ENCODE peak calls at places on chromosomes 4 and X, in nine cellular contexts. One of them, this sample, is unnamed.

GRCh38 chrX:135345328-135345645 is 36.0 kb downstream of the ETDC start:
- DNase-seq in mesenchymal stem cell: peak
- DNase-seq in cardiac muscle cell: peak
- DNase-seq in GM10248: no peak
- DNase-seq in WTC11: no peak
- DNase-seq in astrocyte of the spinal cord: peak
- DNase-seq in fibroblast of the aortic adventitia: peak
- DNase-seq in suprapubic skin: no peak
- DNase-seq in AG10803: peak
- DNase-seq in this sample: peak

GRCh38 chr4:10619220-10619619 is 65.3 kb downstream of the CLNK start:
- DNase-seq in mesenchymal stem cell: no peak
- DNase-seq in cardiac muscle cell: no peak
- DNase-seq in GM10248: no peak
- DNase-seq in WTC11: no peak
- DNase-seq in astrocyte of the spinal cord: peak
- DNase-seq in fibroblast of the aortic adventitia: peak
- DNase-seq in suprapubic skin: no peak
- DNase-seq in AG10803: no peak
- DNase-seq in this sample: peak

GRCh38 chrX:100662791-100663190 is 18.8 kb downstream of the SRPX2 start:
- DNase-seq in mesenchymal stem cell: peak
- DNase-seq in cardiac muscle cell: peak
- DNase-seq in GM10248: no peak
- DNase-seq in WTC11: no peak
- DNase-seq in astrocyte of the spinal cord: no peak
- DNase-seq in fibroblast of the aortic adventitia: no peak
- DNase-seq in suprapubic skin: no peak
- DNase-seq in AG10803: no peak
- DNase-seq in this sample: no peak

GRCh38 chr4:3452376-3452775 is 10.6 kb downstream of the HGFAC start:
- DNase-seq in mesenchymal stem cell: peak
- DNase-seq in cardiac muscle cell: peak
- DNase-seq in GM10248: no peak
- DNase-seq in WTC11: peak
- DNase-seq in astrocyte of the spinal cord: no peak
- DNase-seq in fibroblast of the aortic adventitia: no peak
- DNase-seq in suprapubic skin: no peak
- DNase-seq in AG10803: no peak
- DNase-seq in this sample: no peak

GRCh38 chr4:122783301-122784215 is 43.1 kb upstream of the FGF2 start:
- DNase-seq in mesenchymal stem cell: peak
- DNase-seq in cardiac muscle cell: peak
- DNase-seq in GM10248: no peak
- DNase-seq in WTC11: peak
- DNase-seq in astrocyte of the spinal cord: peak
- DNase-seq in fibroblast of the aortic adventitia: peak
- DNase-seq in suprapubic skin: no peak
- DNase-seq in AG10803: peak
- DNase-seq in this sample: peak

GRCh38 chr4:86685401-86685800 is 91.3 kb downstream of the PTPN13 start:
- DNase-seq in mesenchymal stem cell: peak
- DNase-seq in cardiac muscle cell: peak
- DNase-seq in GM10248: no peak
- DNase-seq in WTC11: no peak
- DNase-seq in astrocyte of the spinal cord: no peak
- DNase-seq in fibroblast of the aortic adventitia: peak
- DNase-seq in suprapubic skin: no peak
- DNase-seq in AG10803: peak
- DNase-seq in this sample: peak

GRCh38 chr4:119310826-119311225 is 11.1 kb downstream of the FABP2 start:
- DNase-seq in mesenchymal stem cell: no peak
- DNase-seq in cardiac muscle cell: no peak
- DNase-seq in GM10248: no peak
- DNase-seq in WTC11: no peak
- DNase-seq in astrocyte of the spinal cord: peak
- DNase-seq in fibroblast of the aortic adventitia: no peak
- DNase-seq in suprapubic skin: no peak
- DNase-seq in AG10803: no peak
- DNase-seq in this sample: no peak

GRCh38 chrX:56281789-56282188 is 49.6 kb downstream of the KLF8 start:
- DNase-seq in mesenchymal stem cell: peak
- DNase-seq in cardiac muscle cell: peak
- DNase-seq in GM10248: no peak
- DNase-seq in WTC11: no peak
- DNase-seq in astrocyte of the spinal cord: peak
- DNase-seq in fibroblast of the aortic adventitia: peak
- DNase-seq in suprapubic skin: no peak
- DNase-seq in AG10803: peak
- DNase-seq in this sample: no peak

GRCh38 chr4:59380841-59381366 is 1819.2 kb upstream of the ADGRL3 start:
- DNase-seq in mesenchymal stem cell: no peak
- DNase-seq in cardiac muscle cell: no peak
- DNase-seq in GM10248: no peak
- DNase-seq in WTC11: no peak
- DNase-seq in astrocyte of the spinal cord: no peak
- DNase-seq in fibroblast of the aortic adventitia: no peak
- DNase-seq in suprapubic skin: no peak
- DNase-seq in AG10803: no peak
- DNase-seq in this sample: no peak

GRCh38 chr4:153060191-153060590 is 124.1 kb downstream of the FHDC1 start:
- DNase-seq in mesenchymal stem cell: no peak
- DNase-seq in cardiac muscle cell: no peak
- DNase-seq in GM10248: no peak
- DNase-seq in WTC11: no peak
- DNase-seq in astrocyte of the spinal cord: no peak
- DNase-seq in fibroblast of the aortic adventitia: no peak
- DNase-seq in suprapubic skin: no peak
- DNase-seq in AG10803: no peak
- DNase-seq in this sample: no peak

GRCh38 chrX:33178690-33179089 is 32.7 kb downstream of the DMD start:
- DNase-seq in mesenchymal stem cell: no peak
- DNase-seq in cardiac muscle cell: no peak
- DNase-seq in GM10248: no peak
- DNase-seq in WTC11: no peak
- DNase-seq in astrocyte of the spinal cord: no peak
- DNase-seq in fibroblast of the aortic adventitia: no peak
- DNase-seq in suprapubic skin: no peak
- DNase-seq in AG10803: no peak
- DNase-seq in this sample: no peak

GRCh38 chr4:26206339-26206738 is 114.5 kb upstream of the RBPJ start:
- DNase-seq in mesenchymal stem cell: no peak
- DNase-seq in cardiac muscle cell: peak
- DNase-seq in GM10248: no peak
- DNase-seq in WTC11: no peak
- DNase-seq in astrocyte of the spinal cord: peak
- DNase-seq in fibroblast of the aortic adventitia: peak
- DNase-seq in suprapubic skin: no peak
- DNase-seq in AG10803: peak
- DNase-seq in this sample: peak

GRCh38 chrX:14712096-14712495 is 160.8 kb downstream of the FANCB start:
- DNase-seq in mesenchymal stem cell: peak
- DNase-seq in cardiac muscle cell: no peak
- DNase-seq in GM10248: no peak
- DNase-seq in WTC11: no peak
- DNase-seq in astrocyte of the spinal cord: no peak
- DNase-seq in fibroblast of the aortic adventitia: no peak
- DNase-seq in suprapubic skin: no peak
- DNase-seq in AG10803: no peak
- DNase-seq in this sample: no peak

GRCh38 chr4:55378617-55379467 is 16.9 kb upstream of the TMEM165 start:
- DNase-seq in mesenchymal stem cell: no peak
- DNase-seq in cardiac muscle cell: no peak
- DNase-seq in GM10248: no peak
- DNase-seq in WTC11: no peak
- DNase-seq in astrocyte of the spinal cord: no peak
- DNase-seq in fibroblast of the aortic adventitia: no peak
- DNase-seq in suprapubic skin: no peak
- DNase-seq in AG10803: peak
- DNase-seq in this sample: peak

GRCh38 chrX:78123190-78123589 is 16.3 kb downstream of the TAF9B start:
- DNase-seq in mesenchymal stem cell: no peak
- DNase-seq in cardiac muscle cell: no peak
- DNase-seq in GM10248: no peak
- DNase-seq in WTC11: no peak
- DNase-seq in astrocyte of the spinal cord: peak
- DNase-seq in fibroblast of the aortic adventitia: peak
- DNase-seq in suprapubic skin: no peak
- DNase-seq in AG10803: peak
- DNase-seq in this sample: no peak

GRCh38 chrX:150363561-150364346 is 637 bp downstream of the MAMLD1 start:
- DNase-seq in mesenchymal stem cell: peak
- DNase-seq in cardiac muscle cell: peak
- DNase-seq in GM10248: no peak
- DNase-seq in WTC11: peak
- DNase-seq in astrocyte of the spinal cord: peak
- DNase-seq in fibroblast of the aortic adventitia: peak
- DNase-seq in suprapubic skin: no peak
- DNase-seq in AG10803: peak
- DNase-seq in this sample: peak

GRCh38 chr4:165597581-165598480 is 219.0 kb downstream of the CPE start:
- DNase-seq in mesenchymal stem cell: no peak
- DNase-seq in cardiac muscle cell: no peak
- DNase-seq in GM10248: no peak
- DNase-seq in WTC11: no peak
- DNase-seq in astrocyte of the spinal cord: no peak
- DNase-seq in fibroblast of the aortic adventitia: no peak
- DNase-seq in suprapubic skin: no peak
- DNase-seq in AG10803: no peak
- DNase-seq in this sample: no peak

GRCh38 chr4:173763374-173763773 is 233.3 kb upstream of the HAND2 start:
- DNase-seq in mesenchymal stem cell: no peak
- DNase-seq in cardiac muscle cell: no peak
- DNase-seq in GM10248: no peak
- DNase-seq in WTC11: no peak
- DNase-seq in astrocyte of the spinal cord: no peak
- DNase-seq in fibroblast of the aortic adventitia: no peak
- DNase-seq in suprapubic skin: no peak
- DNase-seq in AG10803: no peak
- DNase-seq in this sample: peak

GRCh38 chr4:5018603-5019002 is 655 bp downstream of the CYTL1 start:
- DNase-seq in mesenchymal stem cell: no peak
- DNase-seq in cardiac muscle cell: no peak
- DNase-seq in GM10248: no peak
- DNase-seq in WTC11: no peak
- DNase-seq in astrocyte of the spinal cord: no peak
- DNase-seq in fibroblast of the aortic adventitia: no peak
- DNase-seq in suprapubic skin: no peak
- DNase-seq in AG10803: no peak
- DNase-seq in this sample: no peak

GRCh38 chr4:7983296-7983695 is 43.6 kb upstream of the AFAP1 start:
- DNase-seq in mesenchymal stem cell: no peak
- DNase-seq in cardiac muscle cell: no peak
- DNase-seq in GM10248: no peak
- DNase-seq in WTC11: no peak
- DNase-seq in astrocyte of the spinal cord: no peak
- DNase-seq in fibroblast of the aortic adventitia: no peak
- DNase-seq in suprapubic skin: no peak
- DNase-seq in AG10803: no peak
- DNase-seq in this sample: no peak

GRCh38 chrX:100449696-100450606 is 39.9 kb upstream of the PCDH19 start:
- DNase-seq in mesenchymal stem cell: no peak
- DNase-seq in cardiac muscle cell: peak
- DNase-seq in GM10248: no peak
- DNase-seq in WTC11: no peak
- DNase-seq in astrocyte of the spinal cord: no peak
- DNase-seq in fibroblast of the aortic adventitia: no peak
- DNase-seq in suprapubic skin: peak
- DNase-seq in AG10803: no peak
- DNase-seq in this sample: peak